ENCODE peak calls at places on chromosome 17, in seven cellular contexts. B is midbrain; X is prostate gland; V is effector CD4-positive, alpha-beta T cell; G is HT-29; M is anterior cingulate cortex; U is activated CD4-positive, alpha-beta T cell treated with anti-CD3 and anti-CD28 coated beads, Interleukin-2, amount 50 U/mL, for 1 hour. T is an unnamed sample.

GRCh38 chr17:11391134-11391533 is 150.1 kb downstream of the SHISA6 start:
- DNase-seq in B (no peak), X (no peak), V (no peak), G (peak; percentile 18), M (no peak), U (no peak), T (no peak)

GRCh38 chr17:55463600-55463999 is 42.0 kb upstream of the MMD start:
- DNase-seq in B (no peak), X (no peak), V (no peak), G (no peak), M (no peak), U (no peak), T (no peak)

GRCh38 chr17:7837375-7838290 is 3.6 kb downstream of the KDM6B start:
- DNase-seq in B (no peak), X (no peak), V (no peak), G (no peak), M (no peak), U (no peak), T (no peak)

GRCh38 chr17:57357392-57357784 is 101.1 kb downstream of the MSI2 start:
- DNase-seq in B (peak; percentile 46), X (peak; percentile 91), V (no peak), G (peak; percentile 91), M (peak; percentile 70), U (no peak), T (peak; percentile 45)

GRCh38 chr17:6435968-6436367 is 1.0 kb upstream of the AIPL1 start:
- DNase-seq in B (peak; percentile 60), X (peak; percentile 53), V (peak; percentile 39), G (peak; percentile 61), M (no peak), U (peak; percentile 61), T (peak; percentile 71)

GRCh38 chr17:40515491-40516041 is 14.1 kb upstream of the TNS4 start:
- DNase-seq in B (no peak), X (no peak), V (no peak), G (no peak), M (no peak), U (peak; percentile 28), T (no peak)

GRCh38 chr17:5219536-5219935 is 15.1 kb downstream of the SCIMP start:
- DNase-seq in B (no peak), X (no peak), V (no peak), G (no peak), M (no peak), U (no peak), T (no peak)

GRCh38 chr17:33127706-33128105 is 136.1 kb downstream of the SPACA3 start:
- DNase-seq in B (no peak), X (no peak), V (no peak), G (no peak), M (no peak), U (no peak), T (peak; percentile 63)

GRCh38 chr17:68377771-68378201 is 79.5 kb downstream of the WIPI1 start:
- DNase-seq in B (no peak), X (no peak), V (no peak), G (no peak), M (no peak), U (no peak), T (no peak)

GRCh38 chr17:74744714-74745547 is 3.5 kb upstream of the NHERF1 start:
- DNase-seq in B (peak; percentile 81), X (peak; percentile 86), V (peak; percentile 78), G (peak; percentile 92), M (peak; percentile 63), U (peak; percentile 82), T (peak; percentile 91)

GRCh38 chr17:72244494-72244893 is 123.7 kb downstream of the SOX9 start:
- DNase-seq in B (no peak), X (no peak), V (no peak), G (no peak), M (no peak), U (no peak), T (no peak)

GRCh38 chr17:17484451-17484899 is 7.7 kb downstream of the MED9 start:
- DNase-seq in B (no peak), X (no peak), V (no peak), G (no peak), M (no peak), U (no peak), T (peak; percentile 60)

GRCh38 chr17:80804466-80804865 is 187.2 kb upstream of the CHMP6 start:
- DNase-seq in B (no peak), X (no peak), V (no peak), G (no peak), M (no peak), U (no peak), T (no peak)

GRCh38 chr17:58532555-58532951 is 18.1 kb upstream of the MTMR4 start:
- DNase-seq in B (no peak), X (no peak), V (no peak), G (no peak), M (peak; percentile 14), U (no peak), T (no peak)

T was measured in head of caudate nucleus.